ENCODE peak calls at places on chromosomes 11 and 22, in eight cellular contexts. V, I, A, G, E, T, R and U are unnamed samples.

GRCh38 chr11:128239224-128239790 is 348.1 kb downstream of the ETS1 start:
- DNase-seq in V (no peak), I (no peak), A (no peak), G (no peak), E (no peak), T (no peak), R (no peak), U (no peak)

GRCh38 chr22:26922804-26923203 is 265.4 kb downstream of the MIAT start:
- DNase-seq in V (no peak), I (no peak), A (no peak), G (no peak), E (no peak), T (no peak), R (peak; percentile 86), U (no peak)

GRCh38 chr11:67300756-67301312 is 2.5 kb upstream of the SSH3 start:
- DNase-seq in V (peak; percentile 19), I (no peak), A (no peak), G (no peak), E (no peak), T (no peak), R (no peak), U (no peak)

GRCh38 chr11:128927683-128928336 is 14.9 kb downstream of the TP53AIP1 start:
- DNase-seq in V (no peak), I (no peak), A (no peak), G (no peak), E (no peak), T (no peak), R (no peak), U (no peak)

GRCh38 chr11:111355101-111355500 is 24.0 kb downstream of the POU2AF1 start:
- DNase-seq in V (no peak), I (no peak), A (no peak), G (no peak), E (no peak), T (no peak), R (no peak), U (no peak)

GRCh38 chr11:129374993-129375721 is 491 bp upstream of the BARX2 start:
- DNase-seq in V (peak; percentile 66), I (no peak), A (no peak), G (no peak), E (no peak), T (no peak), R (peak; percentile 70), U (no peak)

GRCh38 chr22:46010951-46011626 is 34.1 kb upstream of the WNT7B start:
- DNase-seq in V (peak; percentile 18), I (peak; percentile 52), A (no peak), G (no peak), E (no peak), T (no peak), R (no peak), U (no peak)

GRCh38 chr22:50267591-50268390 is 2.4 kb downstream of the MAPK11 start:
- DNase-seq in V (peak; percentile 78), I (no peak), A (peak; percentile 52), G (peak; percentile 61), E (peak; percentile 78), T (peak; percentile 38), R (peak; percentile 80), U (no peak)

GRCh38 chr11:114215871-114216803 is 80.1 kb upstream of the NNMT start:
- DNase-seq in V (no peak), I (no peak), A (peak; percentile 63), G (peak; percentile 59), E (no peak), T (no peak), R (no peak), U (no peak)

GRCh38 chr11:90594658-90595057 is 371.8 kb upstream of the CHORDC1 start:
- DNase-seq in V (no peak), I (peak; percentile 54), A (no peak), G (no peak), E (no peak), T (no peak), R (no peak), U (no peak)

GRCh38 chr22:22487869-22488597 is 20.5 kb downstream of the ZNF280B start:
- DNase-seq in V (no peak), I (no peak), A (no peak), G (no peak), E (no peak), T (no peak), R (no peak), U (no peak)

GRCh38 chr11:12170984-12171383 is 60.6 kb downstream of the MICAL2 start:
- DNase-seq in V (peak; percentile 59), I (no peak), A (peak; percentile 85), G (peak; percentile 49), E (no peak), T (peak; percentile 49), R (no peak), U (no peak)

GRCh38 chr22:33180371-33180770 is 122.2 kb upstream of the SYN3 start:
- DNase-seq in V (no peak), I (no peak), A (no peak), G (no peak), E (no peak), T (no peak), R (no peak), U (no peak)

GRCh38 chr11:77141034-77141433 is 13.0 kb downstream of the MYO7A start:
- DNase-seq in V (no peak), I (no peak), A (peak; percentile 72), G (no peak), E (no peak), T (peak; percentile 91), R (no peak), U (no peak)

GRCh38 chr22:25876871-25877270 is 134.9 kb downstream of the MYO18B start:
- DNase-seq in V (no peak), I (no peak), A (no peak), G (no peak), E (no peak), T (no peak), R (no peak), U (no peak)

GRCh38 chr11:76623171-76623883 is 47.2 kb downstream of the LRRC32 start:
- DNase-seq in V (no peak), I (no peak), A (peak; percentile 54), G (no peak), E (no peak), T (peak; percentile 72), R (no peak), U (no peak)

GRCh38 chr11:75022289-75022688 is 33.6 kb downstream of the NEU3 start:
- DNase-seq in V (no peak), I (no peak), A (no peak), G (no peak), E (no peak), T (no peak), R (no peak), U (no peak)

GRCh38 chr11:78886616-78887015 is 312.0 kb upstream of the NARS2 start:
- DNase-seq in V (no peak), I (no peak), A (peak; percentile 67), G (no peak), E (no peak), T (peak; percentile 64), R (no peak), U (no peak)

GRCh38 chr22:47116426-47117341 is 354.2 kb downstream of the TBC1D22A start:
- DNase-seq in V (no peak), I (no peak), A (no peak), G (no peak), E (no peak), T (no peak), R (no peak), U (no peak)

GRCh38 chr22:38415561-38416321 is 39.3 kb downstream of the KCNJ4 start:
- DNase-seq in V (no peak), I (peak; percentile 52), A (no peak), G (peak; percentile 70), E (no peak), T (no peak), R (no peak), U (no peak)

GRCh38 chr22:49025791-49026475 is 801.7 kb downstream of the BRD1 start:
- DNase-seq in V (no peak), I (no peak), A (no peak), G (no peak), E (no peak), T (no peak), R (no peak), U (no peak)

DNA sequence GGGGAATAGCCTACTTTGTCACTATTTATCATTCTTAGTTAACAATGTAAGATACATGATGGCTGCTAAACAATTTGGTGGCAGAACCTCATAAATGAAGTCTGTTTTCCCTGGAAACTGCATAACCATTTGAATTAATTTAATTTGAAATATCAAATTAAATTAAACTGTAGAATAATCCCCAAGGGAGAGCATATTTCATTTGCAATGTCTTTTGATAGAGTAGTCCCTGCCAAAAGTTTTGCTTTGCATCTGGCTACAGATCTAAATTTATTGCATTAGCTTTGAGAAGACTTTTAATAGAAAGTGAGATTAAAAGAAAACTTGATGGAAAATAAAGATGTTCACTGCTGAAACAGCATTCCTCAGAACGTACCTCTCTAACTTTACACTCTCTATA is 246.6 kb downstream of the KIRREL3 start:
- DNase-seq in V (no peak), I (no peak), A (no peak), G (no peak), E (no peak), T (no peak), R (no peak), U (no peak)
- TF ChIP-seq CTCF in V (no peak), I (no peak), A (no peak), G (no peak), E (no peak), T (no peak), R (no peak), U (no peak)

GRCh38 chr11:86571273-86571948 is 101.0 kb downstream of the ME3 start:
- DNase-seq in V (no peak), I (peak; percentile 52), A (no peak), G (no peak), E (no peak), T (no peak), R (peak; percentile 87), U (no peak)
- TF ChIP-seq CTCF in V (peak; percentile 14), I (peak; percentile 77), A (peak; percentile 36), G (no peak), E (no peak), T (peak; percentile 24), R (peak; percentile 82), U (peak; percentile 80)

GRCh38 chr11:70378506-70379134 is 19.7 kb upstream of the CTTN start:
- DNase-seq in V (no peak), I (no peak), A (no peak), G (no peak), E (no peak), T (no peak), R (no peak), U (no peak)
- TF ChIP-seq CTCF in V (no peak), I (peak; percentile 5), A (peak; percentile 11), G (no peak), E (no peak), T (peak; percentile 8), R (peak; percentile 31), U (no peak)

GRCh38 chr11:126990716-126991480 is 9.7 kb downstream of the KIRREL3 start:
- DNase-seq in V (no peak), I (no peak), A (peak; percentile 6), G (no peak), E (no peak), T (peak; percentile 40), R (no peak), U (no peak)
- TF ChIP-seq CTCF in V (no peak), I (no peak), A (no peak), G (no peak), E (no peak), T (no peak), R (no peak), U (no peak)